ENCODE peak calls at places on chromosomes 12 and 14, in five cellular contexts. One of them, this sample, is unnamed.
A peak's percentile ranks its signal among the peaks of the same experiment; 100 is the strongest.

GRCh38 chr14:74568896-74569295 is 43.1 kb downstream of the LTBP2 start:
- DNase-seq in H9: no peak
- DNase-seq in neuronal stem cell: no peak
- DNase-seq in H1: no peak
- DNase-seq in mesenchymal stem cell: no peak
- DNase-seq in this sample: no peak

GRCh38 chr12:27337376-27337775 is 4.7 kb downstream of the BMAL2 start:
- DNase-seq in neuronal stem cell: no peak
- DNase-seq in mesenchymal stem cell: no peak
- DNase-seq in H1: no peak
- DNase-seq in H9: no peak
- DNase-seq in this sample: no peak

GRCh38 chr14:90274808-90275454 is 18.6 kb downstream of the PSMC1 start:
- DNase-seq in neuronal stem cell: no peak
- DNase-seq in mesenchymal stem cell: peak; percentile 56
- DNase-seq in H1: no peak
- DNase-seq in H9: no peak
- DNase-seq in this sample: no peak

GRCh38 chr12:50614167-50614762 is 109.5 kb downstream of the DIP2B start:
- DNase-seq in mesenchymal stem cell: peak; percentile 72
- DNase-seq in neuronal stem cell: no peak
- DNase-seq in H1: peak; percentile 3
- DNase-seq in H9: no peak
- DNase-seq in this sample: no peak

GRCh38 chr12:991350-992278 is 591 bp downstream of the ERC1 start:
- DNase-seq in H9: peak; percentile 87
- DNase-seq in H1: no peak
- DNase-seq in neuronal stem cell: no peak
- DNase-seq in mesenchymal stem cell: peak; percentile 32
- DNase-seq in this sample: peak; percentile 37

GRCh38 chr14:65269732-65270131 is 142.8 kb upstream of the FUT8 start:
- DNase-seq in mesenchymal stem cell: no peak
- DNase-seq in H1: no peak
- DNase-seq in neuronal stem cell: no peak
- DNase-seq in H9: no peak
- DNase-seq in this sample: no peak

GRCh38 chr12:16327963-16328362 is 19.5 kb upstream of the MGST1 start:
- DNase-seq in mesenchymal stem cell: no peak
- DNase-seq in neuronal stem cell: no peak
- DNase-seq in H9: no peak
- DNase-seq in H1: no peak
- DNase-seq in this sample: peak; percentile 59

GRCh38 chr14:39229222-39229543 is 4.5 kb upstream of the MIA2 start:
- DNase-seq in H9: no peak
- DNase-seq in mesenchymal stem cell: no peak
- DNase-seq in H1: no peak
- DNase-seq in neuronal stem cell: no peak
- DNase-seq in this sample: no peak

GRCh38 chr12:132407525-132407924 is 78.1 kb upstream of the GALNT9 start:
- DNase-seq in neuronal stem cell: no peak
- DNase-seq in mesenchymal stem cell: no peak
- DNase-seq in H1: no peak
- DNase-seq in H9: no peak
- DNase-seq in this sample: no peak

GRCh38 chr14:90511795-90512331 is 115.0 kb downstream of the CALM1 start:
- DNase-seq in H1: no peak
- DNase-seq in mesenchymal stem cell: no peak
- DNase-seq in neuronal stem cell: no peak
- DNase-seq in H9: no peak
- DNase-seq in this sample: no peak

GRCh38 chr12:120468271-120468845 is 1.2 kb downstream of the SRSF9 start:
- DNase-seq in H1: no peak
- DNase-seq in neuronal stem cell: peak; percentile 31
- DNase-seq in mesenchymal stem cell: peak; percentile 78
- DNase-seq in H9: peak; percentile 55
- DNase-seq in this sample: peak; percentile 85

GRCh38 chr14:63276492-63277342 is 42.0 kb downstream of the GPHB5 start:
- DNase-seq in H9: no peak
- DNase-seq in mesenchymal stem cell: peak; percentile 54
- DNase-seq in neuronal stem cell: peak; percentile 38
- DNase-seq in H1: no peak
- DNase-seq in this sample: no peak

GRCh38 chr12:83136421-83136820 is 449.7 kb downstream of the TMTC2 start:
- DNase-seq in neuronal stem cell: no peak
- DNase-seq in H1: no peak
- DNase-seq in mesenchymal stem cell: no peak
- DNase-seq in H9: no peak
- DNase-seq in this sample: no peak

GRCh38 chr14:25622752-25623151 is 572.8 kb upstream of the STXBP6 start:
- DNase-seq in neuronal stem cell: no peak
- DNase-seq in H1: no peak
- DNase-seq in mesenchymal stem cell: no peak
- DNase-seq in H9: no peak
- DNase-seq in this sample: no peak

GRCh38 chr12:26523708-26524150 is 309.3 kb downstream of the ITPR2 start:
- DNase-seq in H9: no peak
- DNase-seq in neuronal stem cell: no peak
- DNase-seq in mesenchymal stem cell: peak; percentile 79
- DNase-seq in H1: no peak
- DNase-seq in this sample: peak; percentile 57

GRCh38 chr12:87603727-87604126 is 425.5 kb downstream of the C12orf50 start:
- DNase-seq in H1: no peak
- DNase-seq in mesenchymal stem cell: no peak
- DNase-seq in neuronal stem cell: no peak
- DNase-seq in H9: no peak
- DNase-seq in this sample: no peak

GRCh38 chr14:28813810-28814209 is 47.2 kb downstream of the FOXG1 start:
- DNase-seq in mesenchymal stem cell: no peak
- DNase-seq in H9: no peak
- DNase-seq in neuronal stem cell: no peak
- DNase-seq in H1: no peak
- DNase-seq in this sample: no peak

GRCh38 chr14:29652586-29652985 is 275.1 kb downstream of the PRKD1 start:
- DNase-seq in H9: no peak
- DNase-seq in mesenchymal stem cell: no peak
- DNase-seq in H1: no peak
- DNase-seq in neuronal stem cell: no peak
- DNase-seq in this sample: no peak

GRCh38 chr14:75823334-75823733 is 158.5 kb downstream of the TGFB3 start:
- DNase-seq in mesenchymal stem cell: no peak
- DNase-seq in H9: no peak
- DNase-seq in neuronal stem cell: no peak
- DNase-seq in H1: no peak
- DNase-seq in this sample: no peak

GRCh38 chr12:75571204-75571603 is 59.8 kb upstream of the KRR1 start:
- DNase-seq in H1: no peak
- DNase-seq in mesenchymal stem cell: no peak
- DNase-seq in H9: no peak
- DNase-seq in neuronal stem cell: no peak
- DNase-seq in this sample: no peak

GRCh38 chr12:64821116-64821630 is 3.3 kb upstream of the TBC1D30 start:
- DNase-seq in mesenchymal stem cell: no peak
- DNase-seq in H9: no peak
- DNase-seq in neuronal stem cell: no peak
- DNase-seq in H1: no peak
- DNase-seq in this sample: no peak

GRCh38 chr12:101908395-101908794 is 31.0 kb downstream of the DRAM1 start:
- DNase-seq in H1: no peak
- DNase-seq in mesenchymal stem cell: no peak
- DNase-seq in neuronal stem cell: no peak
- DNase-seq in H9: no peak
- DNase-seq in this sample: no peak

GRCh38 chr14:102806447-102806846 is 29.2 kb downstream of the TRAF3 start:
- DNase-seq in mesenchymal stem cell: no peak
- DNase-seq in H1: no peak
- DNase-seq in H9: no peak
- DNase-seq in neuronal stem cell: no peak
- DNase-seq in this sample: no peak

DNA sequence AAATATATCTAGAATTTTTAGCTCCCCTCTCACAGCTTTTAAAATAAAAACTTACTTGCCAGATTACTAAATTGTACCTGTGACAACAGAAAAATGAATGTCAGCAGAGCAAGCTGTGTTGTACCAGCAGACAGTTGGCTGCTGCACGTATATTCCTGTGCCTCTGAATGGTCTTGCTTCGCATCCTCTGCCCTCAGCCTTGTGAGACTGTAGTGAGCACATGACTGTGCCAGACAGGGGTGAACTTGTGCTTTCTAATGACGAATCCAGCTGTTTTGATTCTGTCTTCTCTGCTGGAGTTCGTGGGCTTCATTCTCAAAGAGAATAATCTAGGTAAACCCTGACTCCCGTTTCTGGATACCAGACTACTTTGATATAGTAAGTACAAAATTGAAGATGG is 58.3 kb upstream of the FRMD6 start:
- DNase-seq in H9: no peak
- DNase-seq in mesenchymal stem cell: peak; percentile 46
- DNase-seq in H1: no peak
- DNase-seq in neuronal stem cell: no peak
- DNase-seq in this sample: no peak
- H4K8ac ChIP-seq in H9: no peak overlapping the region
- H4K8ac ChIP-seq in mesenchymal stem cell: no peak overlapping the region
- H4K8ac ChIP-seq in H1: no peak overlapping the region
- H4K8ac ChIP-seq in neuronal stem cell: no peak overlapping the region
- H4K8ac ChIP-seq in this sample: no peak overlapping the region

GRCh38 chr12:5333096-5333495 is 98.8 kb upstream of the NTF3 start:
- DNase-seq in H9: no peak
- DNase-seq in H1: no peak
- DNase-seq in neuronal stem cell: no peak
- DNase-seq in mesenchymal stem cell: no peak
- DNase-seq in this sample: no peak
- H2BK12ac ChIP-seq in H9: no peak overlapping the region
- H2BK12ac ChIP-seq in H1: no peak overlapping the region
- H2BK12ac ChIP-seq in neuronal stem cell: no peak overlapping the region
- H2BK12ac ChIP-seq in mesenchymal stem cell: no peak overlapping the region
- H2BK12ac ChIP-seq in this sample: no peak overlapping the region

GRCh38 chr12:49568442-49568776 is 467 bp upstream of the MCRS1 start:
- DNase-seq in H1: no peak
- DNase-seq in neuronal stem cell: no peak
- DNase-seq in mesenchymal stem cell: no peak
- DNase-seq in H9: no peak
- DNase-seq in this sample: no peak
- H3K4me1 ChIP-seq in H1: no peaks in the 10 kb centered on the region
- H3K4me1 ChIP-seq in neuronal stem cell: peaks cover 3% of the 10 kb centered on the region
- H3K4me1 ChIP-seq in mesenchymal stem cell: peaks cover 11% of the 10 kb centered on the region
- H3K4me1 ChIP-seq in H9: no peaks in the 10 kb centered on the region
- H3K4me1 ChIP-seq in this sample: peaks cover 2% of the 10 kb centered on the region

GRCh38 chr14:23286904-23287479 is 1.1 kb upstream of the HOMEZ start:
- DNase-seq in neuronal stem cell: no peak
- DNase-seq in mesenchymal stem cell: peak; percentile 49
- DNase-seq in H9: no peak
- DNase-seq in H1: no peak
- DNase-seq in this sample: no peak
- H4K8ac ChIP-seq in neuronal stem cell: no peak overlapping the region
- H4K8ac ChIP-seq in mesenchymal stem cell: peak overlapping the region; percentile 39
- H4K8ac ChIP-seq in H9: no peak overlapping the region
- H4K8ac ChIP-seq in H1: no peak overlapping the region
- H4K8ac ChIP-seq in this sample: no peak overlapping the region

GRCh38 chr12:98328467-98328866 is 186.9 kb upstream of the TMPO start:
- DNase-seq in neuronal stem cell: no peak
- DNase-seq in H1: no peak
- DNase-seq in H9: no peak
- DNase-seq in mesenchymal stem cell: no peak
- DNase-seq in this sample: no peak

GRCh38 chr12:98325003-98325402 is 190.4 kb upstream of the TMPO start:
- DNase-seq in H9: no peak
- DNase-seq in neuronal stem cell: no peak
- DNase-seq in mesenchymal stem cell: no peak
- DNase-seq in H1: no peak
- DNase-seq in this sample: no peak

GRCh38 chr12:98334768-98335167 is 180.6 kb upstream of the TMPO start:
- DNase-seq in H9: no peak
- DNase-seq in mesenchymal stem cell: no peak
- DNase-seq in H1: no peak
- DNase-seq in neuronal stem cell: no peak
- DNase-seq in this sample: no peak

GRCh38 chr12:98332626-98333025 is 182.8 kb upstream of the TMPO start:
- DNase-seq in H9: no peak
- DNase-seq in neuronal stem cell: no peak
- DNase-seq in mesenchymal stem cell: no peak
- DNase-seq in H1: no peak
- DNase-seq in this sample: no peak

DNA sequence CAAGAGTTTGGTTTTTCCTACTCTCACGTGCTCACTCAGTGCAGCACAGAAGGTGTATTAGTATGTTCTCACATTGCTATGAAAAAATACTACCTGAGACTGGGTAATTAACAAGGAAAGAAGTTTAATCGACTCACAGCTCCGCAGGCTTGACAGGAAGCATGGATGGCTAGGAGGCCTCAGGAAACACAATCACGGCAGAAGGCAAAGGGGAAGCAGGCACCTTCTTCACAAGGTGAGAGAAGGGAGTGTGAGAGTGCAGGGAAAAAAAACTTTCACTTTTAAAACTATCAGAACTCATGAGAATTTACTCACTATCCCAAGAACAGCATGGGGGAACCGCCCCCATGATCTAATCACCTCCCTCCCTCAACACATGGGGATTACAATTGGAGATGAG is 185.8 kb upstream of the TMPO start:
- DNase-seq in H1: no peak
- DNase-seq in H9: no peak
- DNase-seq in neuronal stem cell: no peak
- DNase-seq in mesenchymal stem cell: no peak
- DNase-seq in this sample: no peak
- H2BK12ac ChIP-seq in H1: no peak overlapping the region
- H2BK12ac ChIP-seq in H9: no peak overlapping the region
- H2BK12ac ChIP-seq in neuronal stem cell: no peak overlapping the region
- H2BK12ac ChIP-seq in mesenchymal stem cell: no peak overlapping the region
- H2BK12ac ChIP-seq in this sample: no peak overlapping the region

GRCh38 chr14:105169776-105170655 is 1.4 kb upstream of the JAG2 start:
- DNase-seq in neuronal stem cell: no peak
- DNase-seq in mesenchymal stem cell: no peak
- DNase-seq in H9: no peak
- DNase-seq in H1: no peak
- DNase-seq in this sample: no peak
- H3K4me1 ChIP-seq in neuronal stem cell: peaks cover 14% of the 10 kb centered on the region
- H3K4me1 ChIP-seq in mesenchymal stem cell: peaks cover 28% of the 10 kb centered on the region
- H3K4me1 ChIP-seq in H9: no peaks in the 10 kb centered on the region
- H3K4me1 ChIP-seq in H1: no peaks in the 10 kb centered on the region
- H3K4me1 ChIP-seq in this sample: peaks cover 7% of the 10 kb centered on the region

GRCh38 chr14:58466459-58466858 is 38.9 kb downstream of the KIAA0586 start:
- DNase-seq in mesenchymal stem cell: no peak
- DNase-seq in H9: no peak
- DNase-seq in neuronal stem cell: no peak
- DNase-seq in H1: no peak
- DNase-seq in this sample: no peak
- H4K8ac ChIP-seq in mesenchymal stem cell: no peak overlapping the region
- H4K8ac ChIP-seq in H9: no peak overlapping the region
- H4K8ac ChIP-seq in neuronal stem cell: no peak overlapping the region
- H4K8ac ChIP-seq in H1: no peak overlapping the region
- H4K8ac ChIP-seq in this sample: no peak overlapping the region

GRCh38 chr12:107635139-107635538 is 50.5 kb upstream of the PWP1 start:
- DNase-seq in H1: peak; percentile 72
- DNase-seq in mesenchymal stem cell: no peak
- DNase-seq in neuronal stem cell: no peak
- DNase-seq in H9: peak; percentile 81
- DNase-seq in this sample: no peak
- H2BK12ac ChIP-seq in H1: peak overlapping the region; percentile 60
- H2BK12ac ChIP-seq in mesenchymal stem cell: no peak overlapping the region
- H2BK12ac ChIP-seq in neuronal stem cell: no peak overlapping the region
- H2BK12ac ChIP-seq in H9: peak overlapping the region; percentile 38
- H2BK12ac ChIP-seq in this sample: no peak overlapping the region

This sample was measured in trophoblast cell.